ENCODE peak calls at places on chromosome 4, in five cellular contexts. C is nephron progenitor cell, S is germinal center, Q is Peyer's patch, G is upper lobe of left lung. L is an unnamed sample.
A peak's percentile ranks its signal among the peaks of the same experiment; 100 is the strongest.

GRCh38 chr4:124583797-124584196 is 128.7 kb downstream of the ANKRD50 start:
- DNase-seq in S (no peak), G (no peak), C (no peak), Q (no peak), L (no peak)

GRCh38 chr4:87532109-87532508 is 2.9 kb upstream of the SPARCL1 start:
- DNase-seq in G (no peak), S (no peak), C (no peak), Q (no peak), L (no peak)

GRCh38 chr4:24174622-24175021 is 284.8 kb upstream of the PPARGC1A start:
- DNase-seq in Q (no peak), S (no peak), G (no peak), C (no peak), L (no peak)

GRCh38 chr4:143384381-143384994 is 47.8 kb downstream of the GAB1 start:
- DNase-seq in G (peak; percentile 47), Q (no peak), C (no peak), S (no peak), L (no peak)

GRCh38 chr4:121711263-121712000 is 14.7 kb upstream of the ANXA5 start:
- DNase-seq in S (peak; percentile 7), G (peak; percentile 73), C (peak; percentile 75), Q (peak; percentile 63), L (peak; percentile 97)

GRCh38 chr4:89915151-89915550 is 20.5 kb downstream of the MMRN1 start:
- DNase-seq in S (no peak), Q (no peak), C (no peak), G (no peak), L (no peak)

GRCh38 chr4:3037957-3038451 is 36.3 kb downstream of the HTT-AS start:
- DNase-seq in Q (peak; percentile 49), G (no peak), C (no peak), S (no peak), L (no peak)

GRCh38 chr4:175758595-175758994 is 53.5 kb downstream of the GPM6A start:
- DNase-seq in G (no peak), Q (no peak), S (no peak), C (no peak), L (no peak)

GRCh38 chr4:118811832-118812231 is 24.1 kb downstream of the SEC24D start:
- DNase-seq in S (no peak), G (no peak), Q (no peak), C (no peak), L (no peak)

GRCh38 chr4:970046-970745 is 3.2 kb downstream of the DGKQ start:
- DNase-seq in G (no peak), S (no peak), C (no peak), Q (no peak), L (no peak)

GRCh38 chr4:85733798-85734197 is 258.8 kb downstream of the ARHGAP24 start:
- DNase-seq in Q (no peak), S (no peak), C (no peak), G (no peak), L (no peak)

GRCh38 chr4:109574443-109574850 is 14.4 kb downstream of the MCUB start:
- DNase-seq in Q (no peak), S (no peak), G (no peak), C (no peak), L (peak; percentile 22)

GRCh38 chr4:152643153-152644035 is 36.4 kb downstream of the TMEM154 start:
- DNase-seq in Q (no peak), G (peak; percentile 68), S (peak; percentile 76), C (no peak), L (no peak)

GRCh38 chr4:100421356-100421978 is 96.4 kb downstream of the EMCN start:
- DNase-seq in S (no peak), G (no peak), Q (no peak), C (no peak), L (peak; percentile 54)

GRCh38 chr4:48333587-48333986 is 7.7 kb upstream of the SLAIN2 start:
- DNase-seq in C (no peak), S (no peak), G (no peak), Q (no peak), L (peak; percentile 80)